ENCODE peak calls at places on chromosomes 3 and 15, in eight cellular contexts. One of them, this sample, is unnamed.

GRCh38 chr3:115100806-115101205 is 46.3 kb downstream of the ZBTB20 start:
- DNase-seq in heart left ventricle: no peak
- DNase-seq in AG20443: no peak
- DNase-seq in GM19239: no peak
- DNase-seq in endodermal cell: no peak
- DNase-seq in endothelial cell: no peak
- DNase-seq in mesothelial cell of epicardium: no peak
- DNase-seq in activated CD8-positive, alpha-beta memory T cell treated with anti-CD3 and anti-CD28 coated beads, Interleukin-2, amount 50 U/mL, for 48 hours: no peak
- DNase-seq in this sample: no peak

GRCh38 chr3:38986901-38987300 is 64.8 kb downstream of the SCN11A start:
- DNase-seq in heart left ventricle: no peak
- DNase-seq in activated CD8-positive, alpha-beta memory T cell treated with anti-CD3 and anti-CD28 coated beads, Interleukin-2, amount 50 U/mL, for 48 hours: no peak
- DNase-seq in GM19239: no peak
- DNase-seq in AG20443: no peak
- DNase-seq in mesothelial cell of epicardium: no peak
- DNase-seq in endodermal cell: no peak
- DNase-seq in endothelial cell: no peak
- DNase-seq in this sample: no peak

GRCh38 chr3:110789315-110789714 is 282.3 kb upstream of the NECTIN3 start:
- DNase-seq in heart left ventricle: no peak
- DNase-seq in GM19239: no peak
- DNase-seq in endodermal cell: no peak
- DNase-seq in AG20443: peak
- DNase-seq in endothelial cell: no peak
- DNase-seq in activated CD8-positive, alpha-beta memory T cell treated with anti-CD3 and anti-CD28 coated beads, Interleukin-2, amount 50 U/mL, for 48 hours: no peak
- DNase-seq in mesothelial cell of epicardium: no peak
- DNase-seq in this sample: no peak

GRCh38 chr15:22979069-22979698 is 984 bp downstream of the CYFIP1 start:
- DNase-seq in endodermal cell: peak
- DNase-seq in GM19239: peak
- DNase-seq in heart left ventricle: peak
- DNase-seq in mesothelial cell of epicardium: peak
- DNase-seq in activated CD8-positive, alpha-beta memory T cell treated with anti-CD3 and anti-CD28 coated beads, Interleukin-2, amount 50 U/mL, for 48 hours: peak
- DNase-seq in AG20443: peak
- DNase-seq in endothelial cell: peak
- DNase-seq in this sample: peak

GRCh38 chr3:175726228-175726627 is 867.1 kb downstream of the NAALADL2 start:
- DNase-seq in endothelial cell: no peak
- DNase-seq in heart left ventricle: no peak
- DNase-seq in endodermal cell: no peak
- DNase-seq in activated CD8-positive, alpha-beta memory T cell treated with anti-CD3 and anti-CD28 coated beads, Interleukin-2, amount 50 U/mL, for 48 hours: no peak
- DNase-seq in AG20443: no peak
- DNase-seq in mesothelial cell of epicardium: no peak
- DNase-seq in GM19239: no peak
- DNase-seq in this sample: no peak

GRCh38 chr15:85837881-85838280 is 43.2 kb upstream of the KLHL25 start:
- DNase-seq in mesothelial cell of epicardium: no peak
- DNase-seq in AG20443: no peak
- DNase-seq in endodermal cell: peak
- DNase-seq in activated CD8-positive, alpha-beta memory T cell treated with anti-CD3 and anti-CD28 coated beads, Interleukin-2, amount 50 U/mL, for 48 hours: no peak
- DNase-seq in endothelial cell: no peak
- DNase-seq in GM19239: no peak
- DNase-seq in heart left ventricle: no peak
- DNase-seq in this sample: no peak

GRCh38 chr3:156681003-156681402 is 6.6 kb downstream of the TIPARP start:
- DNase-seq in GM19239: no peak
- DNase-seq in endodermal cell: peak
- DNase-seq in mesothelial cell of epicardium: no peak
- DNase-seq in heart left ventricle: peak
- DNase-seq in endothelial cell: peak
- DNase-seq in activated CD8-positive, alpha-beta memory T cell treated with anti-CD3 and anti-CD28 coated beads, Interleukin-2, amount 50 U/mL, for 48 hours: no peak
- DNase-seq in AG20443: peak
- DNase-seq in this sample: no peak

GRCh38 chr15:62063851-62064635 is 2.7 kb upstream of the C2CD4A start:
- DNase-seq in GM19239: no peak
- DNase-seq in activated CD8-positive, alpha-beta memory T cell treated with anti-CD3 and anti-CD28 coated beads, Interleukin-2, amount 50 U/mL, for 48 hours: no peak
- DNase-seq in endodermal cell: no peak
- DNase-seq in AG20443: no peak
- DNase-seq in endothelial cell: no peak
- DNase-seq in mesothelial cell of epicardium: no peak
- DNase-seq in heart left ventricle: no peak
- DNase-seq in this sample: no peak

GRCh38 chr15:40038267-40038653 is 721 bp downstream of the SRP14 start:
- DNase-seq in GM19239: no peak
- DNase-seq in activated CD8-positive, alpha-beta memory T cell treated with anti-CD3 and anti-CD28 coated beads, Interleukin-2, amount 50 U/mL, for 48 hours: no peak
- DNase-seq in heart left ventricle: no peak
- DNase-seq in AG20443: peak
- DNase-seq in mesothelial cell of epicardium: no peak
- DNase-seq in endothelial cell: no peak
- DNase-seq in endodermal cell: no peak
- DNase-seq in this sample: no peak

GRCh38 chr3:149317072-149317471 is 16.4 kb downstream of the TM4SF18 start:
- DNase-seq in endodermal cell: no peak
- DNase-seq in mesothelial cell of epicardium: no peak
- DNase-seq in endothelial cell: no peak
- DNase-seq in AG20443: no peak
- DNase-seq in heart left ventricle: no peak
- DNase-seq in GM19239: no peak
- DNase-seq in activated CD8-positive, alpha-beta memory T cell treated with anti-CD3 and anti-CD28 coated beads, Interleukin-2, amount 50 U/mL, for 48 hours: no peak
- DNase-seq in this sample: no peak

GRCh38 chr15:37880009-37880834 is 54.2 kb upstream of the TMCO5A start:
- DNase-seq in activated CD8-positive, alpha-beta memory T cell treated with anti-CD3 and anti-CD28 coated beads, Interleukin-2, amount 50 U/mL, for 48 hours: no peak
- DNase-seq in endodermal cell: peak
- DNase-seq in mesothelial cell of epicardium: no peak
- DNase-seq in AG20443: peak
- DNase-seq in endothelial cell: peak
- DNase-seq in GM19239: peak
- DNase-seq in heart left ventricle: no peak
- DNase-seq in this sample: no peak

GRCh38 chr15:62603757-62604156 is 438.7 kb upstream of the C2CD4B start:
- DNase-seq in GM19239: no peak
- DNase-seq in AG20443: peak
- DNase-seq in heart left ventricle: no peak
- DNase-seq in endodermal cell: no peak
- DNase-seq in activated CD8-positive, alpha-beta memory T cell treated with anti-CD3 and anti-CD28 coated beads, Interleukin-2, amount 50 U/mL, for 48 hours: no peak
- DNase-seq in endothelial cell: no peak
- DNase-seq in mesothelial cell of epicardium: no peak
- DNase-seq in this sample: no peak

GRCh38 chr15:96336643-96337353 is 6.3 kb downstream of the NR2F2 start:
- DNase-seq in mesothelial cell of epicardium: no peak
- DNase-seq in GM19239: no peak
- DNase-seq in endothelial cell: no peak
- DNase-seq in activated CD8-positive, alpha-beta memory T cell treated with anti-CD3 and anti-CD28 coated beads, Interleukin-2, amount 50 U/mL, for 48 hours: no peak
- DNase-seq in heart left ventricle: no peak
- DNase-seq in endodermal cell: peak
- DNase-seq in AG20443: no peak
- DNase-seq in this sample: no peak

GRCh38 chr3:111768571-111769100 is 90.4 kb upstream of the PHLDB2 start:
- DNase-seq in heart left ventricle: no peak
- DNase-seq in mesothelial cell of epicardium: no peak
- DNase-seq in endothelial cell: no peak
- DNase-seq in AG20443: peak
- DNase-seq in GM19239: no peak
- DNase-seq in activated CD8-positive, alpha-beta memory T cell treated with anti-CD3 and anti-CD28 coated beads, Interleukin-2, amount 50 U/mL, for 48 hours: no peak
- DNase-seq in endodermal cell: no peak
- DNase-seq in this sample: no peak

This sample was measured in T-helper 9 cell.